ENCODE peak calls at places on chromosome 9, in six cellular contexts. X is neuronal stem cell, K is IMR-90, L is H9, E is mesendoderm, M is H1. R is an unnamed sample.

GRCh38 chr9:134894136-134894860 is 13.7 kb downstream of the FCN2 start:
- DNase-seq in X (no peak), K (no peak), L (no peak), E (no peak), M (no peak), R (no peak)

GRCh38 chr9:85900504-85901201 is 40.3 kb upstream of the NAA35 start:
- DNase-seq in X (peak), K (peak), L (peak), E (peak), M (peak), R (peak)

GRCh38 chr9:70229026-70229425 is 29.8 kb upstream of the SMC5 start:
- DNase-seq in X (no peak), K (no peak), L (no peak), E (no peak), M (no peak), R (no peak)

GRCh38 chr9:4084440-4084818 is 215.4 kb downstream of the GLIS3 start:
- DNase-seq in X (no peak), K (peak), L (no peak), E (no peak), M (no peak), R (peak)

GRCh38 chr9:110777843-110778215 is 109.2 kb downstream of the MUSK start:
- DNase-seq in X (no peak), K (no peak), L (no peak), E (no peak), M (no peak), R (peak)

GRCh38 chr9:114156658-114157421 is 1.5 kb downstream of the COL27A1 start:
- DNase-seq in X (no peak), K (peak), L (peak), E (peak), M (peak), R (peak)

GRCh38 chr9:16461231-16461840 is 409.1 kb downstream of the BNC2 start:
- DNase-seq in X (no peak), K (peak), L (peak), E (peak), M (no peak), R (no peak)

GRCh38 chr9:101119206-101119819 is 90.8 kb downstream of the PLPPR1 start:
- DNase-seq in X (peak), K (no peak), L (peak), E (peak), M (peak), R (no peak)

GRCh38 chr9:18330736-18331335 is 143.1 kb upstream of the ADAMTSL1 start:
- DNase-seq in X (peak), K (no peak), L (no peak), E (peak), M (no peak), R (no peak)

GRCh38 chr9:91783876-91784672 is 166.0 kb downstream of the ROR2 start:
- DNase-seq in X (no peak), K (no peak), L (no peak), E (no peak), M (no peak), R (no peak)

GRCh38 chr9:21813575-21814473 is 11.4 kb downstream of the MTAP start:
- DNase-seq in X (peak), K (peak), L (no peak), E (peak), M (no peak), R (peak)

GRCh38 chr9:80175286-80175906 is 603.6 kb downstream of the TLE4 start:
- DNase-seq in X (peak), K (peak), L (no peak), E (peak), M (no peak), R (peak)

GRCh38 chr9:3875371-3876132 is 349.8 kb upstream of the RFX3 start:
- DNase-seq in X (no peak), K (peak), L (no peak), E (no peak), M (no peak), R (peak)

GRCh38 chr9:13149454-13149853 is 130.0 kb downstream of the MPDZ start:
- DNase-seq in X (no peak), K (no peak), L (no peak), E (no peak), M (no peak), R (no peak)

DNA sequence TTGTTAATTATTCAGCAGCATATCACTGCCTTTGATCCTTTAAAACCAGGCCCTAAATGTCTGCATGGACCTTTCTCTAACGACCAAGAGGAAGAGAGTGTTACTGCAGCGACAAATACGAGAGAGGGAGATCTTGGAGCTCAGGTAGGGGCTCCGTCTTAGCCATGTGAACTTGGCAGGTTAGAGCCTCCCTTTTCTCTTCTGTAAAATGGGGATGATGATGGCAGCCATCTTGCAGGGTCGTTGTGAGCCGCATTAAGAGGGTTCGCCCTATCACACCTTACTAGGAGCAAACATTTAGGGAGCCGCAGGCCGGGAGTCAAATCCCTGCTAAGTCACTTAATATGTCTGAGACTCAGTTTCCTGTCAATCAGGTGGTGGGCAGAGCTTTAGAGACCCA is 1.6 kb downstream of the ENG start:
- DNase-seq in X (no peak), K (no peak), L (no peak), E (no peak), M (no peak), R (no peak)
- H2BK120ac ChIP-seq in X (no peak), K (no peak), L (no peak), E (no peak), M (no peak), R (peak)

GRCh38 chr9:122988919-122989614 is 44.4 kb upstream of the GPR21 start:
- DNase-seq in X (no peak), K (no peak), L (no peak), E (no peak), M (no peak), R (no peak)
- H3K9ac ChIP-seq in X (no peak), K (no peak), L (no peak), E (no peak), M (no peak), R (peak)

GRCh38 chr9:26673276-26673675 is 219.3 kb downstream of the CAAP1 start:
- DNase-seq in X (no peak), K (no peak), L (no peak), E (no peak), M (no peak), R (no peak)
- H2BK120ac ChIP-seq in X (no peak), K (no peak), L (no peak), E (no peak), M (no peak), R (no peak)

GRCh38 chr9:136093995-136094881 is 851 bp downstream of the NACC2 start:
- DNase-seq in X (peak), K (peak), L (no peak), E (peak), M (no peak), R (peak)
- H3K9ac ChIP-seq in X (peak), K (peak), L (no peak), E (peak), M (no peak), R (peak)

GRCh38 chr9:89655047-89655989 is 50.5 kb downstream of the GADD45G start:
- DNase-seq in X (no peak), K (no peak), L (no peak), E (no peak), M (no peak), R (no peak)
- H2BK120ac ChIP-seq in X (peak), K (no peak), L (no peak), E (no peak), M (no peak), R (no peak)

GRCh38 chr9:6703898-6704639 is 53.7 kb upstream of the KDM4C start:
- DNase-seq in X (peak), K (peak), L (peak), E (peak), M (peak), R (peak)
- H3K9ac ChIP-seq in X (peak), K (peak), L (peak), E (peak), M (peak), R (peak)

DNA sequence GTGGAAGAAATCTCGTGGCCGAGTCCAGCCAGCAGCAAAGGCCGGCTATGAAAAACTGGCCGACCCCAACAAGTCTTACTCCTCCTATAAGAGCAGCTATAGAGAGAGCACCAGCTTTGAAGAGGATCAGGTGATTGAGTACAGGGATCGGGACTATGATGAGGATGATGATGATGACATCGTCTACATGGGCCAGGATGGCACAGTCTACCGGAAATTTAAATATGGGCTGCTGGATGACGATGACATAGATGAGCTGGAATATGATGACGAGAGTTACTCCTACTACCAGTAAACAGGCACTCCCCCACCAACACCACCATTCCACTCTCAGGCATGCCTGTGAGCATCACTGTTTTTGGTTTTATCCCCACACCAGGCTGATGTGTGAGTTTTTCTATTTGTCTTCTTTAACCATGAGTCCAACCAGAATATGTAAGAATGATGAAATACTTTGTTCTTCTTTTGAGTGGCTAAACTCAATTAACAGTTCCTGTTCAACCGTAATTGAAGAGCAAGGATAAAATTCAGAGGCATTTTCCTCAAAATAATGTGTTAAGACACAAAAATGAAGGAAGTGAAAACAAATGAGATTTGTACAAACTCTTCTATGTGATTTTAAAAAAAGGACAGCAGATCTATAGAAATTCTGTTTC is 35.5 kb downstream of the RFK start:
- DNase-seq in X (no peak), K (no peak), L (no peak), E (no peak), M (no peak), R (no peak)
- H2BK120ac ChIP-seq in X (no peak), K (no peak), L (no peak), E (no peak), M (no peak), R (no peak)

DNA sequence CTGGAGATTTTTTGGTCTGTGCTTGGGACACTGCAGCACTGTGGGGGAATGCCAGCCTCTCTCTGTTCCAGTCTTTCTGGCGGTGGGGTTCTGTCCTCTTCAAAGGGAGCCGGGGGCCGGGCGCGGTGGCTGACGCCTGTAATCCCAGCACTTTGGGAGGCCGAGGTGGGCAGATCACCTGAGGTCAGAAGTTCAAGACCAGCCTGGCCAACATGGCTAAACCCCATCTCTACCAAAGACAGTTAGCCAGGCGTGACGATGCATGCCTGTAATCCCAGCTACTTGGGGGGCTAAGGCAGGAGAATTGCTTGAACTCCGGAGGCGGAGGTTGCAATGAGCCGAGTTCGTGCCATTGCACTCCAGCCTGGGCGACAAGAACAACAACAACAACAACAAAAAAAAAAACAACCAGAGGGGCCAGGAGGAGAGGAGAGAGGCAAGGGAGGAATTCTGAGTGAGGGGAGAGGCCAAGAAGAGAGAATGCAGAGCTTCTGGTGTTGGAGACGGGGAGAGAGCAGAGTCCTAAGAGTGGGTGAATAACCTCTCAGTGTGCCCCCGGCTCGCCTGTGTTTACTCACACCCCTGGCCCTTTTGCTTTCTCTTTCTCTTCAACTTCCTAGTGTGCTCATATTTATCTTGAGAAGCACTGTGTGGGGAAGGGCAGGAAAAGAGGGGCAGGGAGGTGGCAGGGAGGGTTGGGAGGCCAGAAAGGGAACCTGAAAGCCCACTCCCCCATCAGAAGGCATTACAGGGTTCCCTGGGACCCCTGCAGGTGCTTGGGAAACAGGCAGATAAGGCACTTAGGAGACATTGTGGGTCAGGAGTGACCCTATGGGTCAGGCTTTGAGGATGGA is 3.2 kb upstream of the SET start:
- DNase-seq in X (no peak), K (no peak), L (no peak), E (no peak), M (no peak), R (peak)
- H3K9ac ChIP-seq in X (no peak), K (peak), L (peak), E (peak), M (peak), R (peak)

GRCh38 chr9:87464992-87465378 is 32.7 kb upstream of the DAPK1 start:
- DNase-seq in X (no peak), K (no peak), L (no peak), E (peak), M (no peak), R (no peak)
- H2BK120ac ChIP-seq in X (no peak), K (no peak), L (no peak), E (no peak), M (no peak), R (no peak)

GRCh38 chr9:133571896-133572595 is 37.1 kb downstream of the FAM163B start:
- DNase-seq in X (no peak), K (no peak), L (no peak), E (no peak), M (no peak), R (no peak)
- H3K9ac ChIP-seq in X (no peak), K (no peak), L (no peak), E (no peak), M (no peak), R (no peak)